ENCODE peak calls at places on chromosomes 13 and 19, in four cellular contexts. K, Q, T and X are unnamed samples.

GRCh38 chr13:112626761-112627160 is 38.8 kb upstream of the TUBGCP3 start:
- DNase-seq in K (no peak), Q (no peak), T (no peak), X (peak)

GRCh38 chr19:39078436-39079200 is 5.5 kb upstream of the ACP7 start:
- DNase-seq in K (no peak), Q (peak), T (no peak), X (no peak)

GRCh38 chr19:16384688-16385087 is 60.1 kb downstream of the KLF2 start:
- DNase-seq in K (peak), Q (no peak), T (no peak), X (no peak)

GRCh38 chr19:34808566-34808965 is 35.6 kb upstream of the ZNF599 start:
- DNase-seq in K (no peak), Q (peak), T (no peak), X (no peak)

GRCh38 chr13:108615241-108615640 is 14.2 kb upstream of the MYO16 start:
- DNase-seq in K (no peak), Q (no peak), T (no peak), X (no peak)

GRCh38 chr13:27007166-27007565 is 164.4 kb downstream of the USP12 start:
- DNase-seq in K (no peak), Q (no peak), T (no peak), X (no peak)

GRCh38 chr19:43751466-43752220 is 3.1 kb downstream of the SMG9 start:
- DNase-seq in K (no peak), Q (no peak), T (no peak), X (no peak)

GRCh38 chr19:39167461-39168257 is 29.1 kb upstream of the NCCRP1 start:
- DNase-seq in K (no peak), Q (peak), T (no peak), X (no peak)

GRCh38 chr19:6862673-6863078 is 24.7 kb upstream of the ADGRE1 start:
- DNase-seq in K (peak), Q (peak), T (peak), X (peak)

GRCh38 chr13:34462843-34463242 is 479.2 kb upstream of the NBEA start:
- DNase-seq in K (no peak), Q (peak), T (no peak), X (no peak)

GRCh38 chr13:51315658-51316057 is 23.8 kb upstream of the SERPINE3 start:
- DNase-seq in K (no peak), Q (no peak), T (no peak), X (no peak)

GRCh38 chr13:25943666-25944065 is 108.2 kb downstream of the SHISA2 start:
- DNase-seq in K (no peak), Q (no peak), T (peak), X (no peak)

GRCh38 chr19:11722414-11722813 is 16.3 kb downstream of the ZNF823 start:
- DNase-seq in K (no peak), Q (no peak), T (no peak), X (no peak)

GRCh38 chr13:111361046-111361872 is 40.8 kb downstream of the TEX29 start:
- DNase-seq in K (peak), Q (no peak), T (no peak), X (no peak)

GRCh38 chr19:1247747-1248453 is 483 bp upstream of the MIDN start:
- DNase-seq in K (peak), Q (no peak), T (peak), X (peak)

GRCh38 chr19:39974377-39975155 is 3.6 kb downstream of the PSMC4 start:
- DNase-seq in K (no peak), Q (no peak), T (no peak), X (no peak)

GRCh38 chr13:38819053-38819452 is 132.2 kb downstream of the FREM2 start:
- DNase-seq in K (no peak), Q (no peak), T (no peak), X (no peak)

GRCh38 chr13:110912651-110913051 is 2.2 kb downstream of the ANKRD10 start:
- DNase-seq in K (no peak), Q (no peak), T (peak), X (no peak)

GRCh38 chr13:75326173-75327131 is 155.5 kb downstream of the TBC1D4 start:
- DNase-seq in K (no peak), Q (no peak), T (no peak), X (no peak)

GRCh38 chr19:7006305-7006704 is 14.9 kb downstream of the MBD3L2B start:
- DNase-seq in K (no peak), Q (no peak), T (no peak), X (no peak)

GRCh38 chr13:110559429-110559943 is 2.0 kb downstream of the RAB20 start:
- DNase-seq in K (peak), Q (no peak), T (no peak), X (no peak)

GRCh38 chr19:3114811-3115210 is 20.6 kb downstream of the GNA11 start:
- DNase-seq in K (no peak), Q (no peak), T (no peak), X (no peak)

GRCh38 chr13:73702419-73703071 is 431.7 kb downstream of the KLF12 start:
- DNase-seq in K (no peak), Q (peak), T (no peak), X (no peak)